ENCODE peak calls at places on chromosomes 16 and 17, in four cellular contexts. P is IMR-90, W is K562, K is GM12878. B is an unnamed sample.

GRCh38 chr17:298791-299450 is 53.7 kb downstream of the RPH3AL start:
- DNase-seq in P (no peak), W (no peak), K (no peak), B (no peak)

GRCh38 chr17:82098939-82099765 is 1.1 kb upstream of the FASN start:
- DNase-seq in P (no peak), W (peak; percentile 90), K (no peak), B (no peak)

GRCh38 chr16:12837756-12838155 is 34.1 kb upstream of the CPPED1 start:
- DNase-seq in P (no peak), W (no peak), K (no peak), B (no peak)

GRCh38 chr16:72927199-72928088 is 120.5 kb downstream of the ZFHX3 start:
- DNase-seq in P (peak; percentile 97), W (no peak), K (no peak), B (no peak)

GRCh38 chr16:14286381-14287230 is 215.5 kb downstream of the MRTFB start:
- DNase-seq in P (no peak), W (no peak), K (no peak), B (peak; percentile 74)

GRCh38 chr17:39928868-39929651 is 1.5 kb downstream of the LRRC3C start:
- DNase-seq in P (peak; percentile 96), W (no peak), K (no peak), B (no peak)

GRCh38 chr16:20704281-20704680 is 6.8 kb upstream of the ACSM1 start:
- DNase-seq in P (no peak), W (no peak), K (no peak), B (no peak)

GRCh38 chr17:43720311-43721060 is 38.1 kb downstream of the SOST start:
- DNase-seq in P (peak; percentile 43), W (peak; percentile 61), K (no peak), B (peak; percentile 81)

GRCh38 chr17:45021607-45022287 is 29.7 kb downstream of the DCAKD start:
- DNase-seq in P (peak; percentile 47), W (peak; percentile 89), K (no peak), B (peak; percentile 85)

GRCh38 chr16:87918866-87919680 is 17.3 kb downstream of the CA5A start:
- DNase-seq in P (no peak), W (no peak), K (no peak), B (no peak)

GRCh38 chr16:10616744-10617640 is 36.6 kb upstream of the EMP2 start:
- DNase-seq in P (peak; percentile 29), W (peak; percentile 21), K (no peak), B (peak; percentile 63)

GRCh38 chr16:54397190-54397835 is 110.7 kb upstream of the IRX3 start:
- DNase-seq in P (no peak), W (no peak), K (no peak), B (no peak)

GRCh38 chr16:89217388-89218191 is at the start of gene ZNF778:
- DNase-seq in P (peak; percentile 77), W (peak; percentile 88), K (peak; percentile 40), B (no peak)

GRCh38 chr17:38701504-38702165 is 3.4 kb upstream of the MLLT6 start:
- DNase-seq in P (peak; percentile 71), W (peak; percentile 50), K (peak; percentile 86), B (no peak)

GRCh38 chr17:7429722-7430121 is 1.1 kb downstream of the SPEM3 start:
- DNase-seq in P (no peak), W (no peak), K (no peak), B (no peak)

GRCh38 chr17:7426203-7426863 is 917 bp downstream of the SPEM2 start:
- DNase-seq in P (no peak), W (no peak), K (no peak), B (no peak)

GRCh38 chr17:7427549-7427948 is 1.1 kb upstream of the SPEM3 start:
- DNase-seq in P (no peak), W (no peak), K (no peak), B (no peak)

GRCh38 chr17:7426896-7427488 is 1.6 kb downstream of the SPEM2 start:
- DNase-seq in P (no peak), W (no peak), K (no peak), B (no peak)

DNA sequence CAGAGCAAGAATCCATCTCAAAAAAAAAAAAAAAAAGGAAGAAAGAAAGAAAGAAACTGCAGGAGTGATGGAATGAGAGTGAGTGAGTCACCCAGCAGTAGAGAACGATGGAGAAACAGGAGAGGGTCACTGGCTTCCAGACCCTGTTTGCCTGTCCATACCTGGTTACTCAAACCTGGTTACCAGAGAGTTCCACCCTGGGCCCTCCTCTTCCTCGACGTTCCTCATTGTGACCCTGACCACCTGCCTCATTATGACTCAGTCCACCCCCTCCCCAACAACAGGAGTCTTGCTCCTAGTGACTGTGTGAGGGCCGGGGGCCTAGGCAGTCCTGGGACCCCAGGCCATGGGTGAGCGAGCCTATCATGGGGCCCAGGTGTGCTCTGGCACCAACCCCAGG is at the start of gene SPEM3:
- DNase-seq in P (no peak), W (no peak), K (no peak), B (no peak)
- TF ChIP-seq CTCF in P (no peak), W (no peak), K (no peak), B (no peak)

GRCh38 chr17:70324031-70324430 is 154.7 kb downstream of the KCNJ2 start:
- DNase-seq in P (no peak), W (no peak), K (no peak), B (no peak)

GRCh38 chr17:70327279-70327678 is 157.9 kb downstream of the KCNJ2 start:
- DNase-seq in P (no peak), W (no peak), K (no peak), B (no peak)

GRCh38 chr17:70329751-70330150 is 160.4 kb downstream of the KCNJ2 start:
- DNase-seq in P (no peak), W (no peak), K (no peak), B (no peak)

GRCh38 chr17:70323269-70323668 is 153.9 kb downstream of the KCNJ2 start:
- DNase-seq in P (no peak), W (no peak), K (no peak), B (no peak)

GRCh38 chr17:70327723-70328122 is 158.4 kb downstream of the KCNJ2 start:
- DNase-seq in P (no peak), W (no peak), K (no peak), B (no peak)
- TF ChIP-seq CHD1 in P (no peak), W (no peak), K (no peak), B (no peak)

GRCh38 chr17:60163108-60163784 is 13.5 kb downstream of the CA4 start:
- DNase-seq in P (no peak), W (peak; percentile 31), K (no peak), B (peak; percentile 59)

GRCh38 chr17:60164697-60165096 is 14.9 kb downstream of the CA4 start:
- DNase-seq in P (no peak), W (peak; percentile 4), K (no peak), B (no peak)

GRCh38 chr17:60164164-60164563 is 14.4 kb downstream of the CA4 start:
- DNase-seq in P (no peak), W (no peak), K (no peak), B (no peak)

GRCh38 chr17:60165976-60166375 is 16.2 kb downstream of the CA4 start:
- DNase-seq in P (no peak), W (peak; percentile 12), K (no peak), B (no peak)

DNA sequence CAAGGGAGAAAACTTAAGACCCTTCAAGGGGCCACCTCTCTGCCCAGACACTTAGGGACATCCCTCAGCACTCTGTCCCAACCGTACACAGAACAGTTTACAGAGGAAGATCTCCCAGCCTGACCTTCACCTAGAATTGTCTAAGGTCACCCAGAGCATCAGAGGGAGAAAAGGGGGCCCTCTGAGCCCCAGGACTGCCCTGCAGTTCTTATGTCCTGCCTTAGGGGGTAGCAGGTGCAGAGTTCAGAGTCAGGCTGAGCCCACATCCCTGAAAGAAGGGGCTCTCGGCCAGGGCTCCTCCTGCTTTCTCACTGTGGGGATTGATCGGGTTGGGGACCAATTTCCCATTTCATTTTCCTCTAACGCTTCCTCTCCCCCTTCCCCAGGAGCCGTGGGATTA is 15.4 kb downstream of the CA4 start:
- DNase-seq in P (no peak), W (peak; percentile 26), K (no peak), B (no peak)
- TF ChIP-seq CTCF in P (no peak), W (no peak), K (no peak), B (peak; percentile 32)

GRCh38 chr16:7183768-7184167 is 148.9 kb upstream of the RBFOX1 start:
- DNase-seq in P (no peak), W (no peak), K (no peak), B (no peak)

GRCh38 chr16:7182510-7183109 is 150.0 kb upstream of the RBFOX1 start:
- DNase-seq in P (no peak), W (peak; percentile 25), K (no peak), B (no peak)

DNA sequence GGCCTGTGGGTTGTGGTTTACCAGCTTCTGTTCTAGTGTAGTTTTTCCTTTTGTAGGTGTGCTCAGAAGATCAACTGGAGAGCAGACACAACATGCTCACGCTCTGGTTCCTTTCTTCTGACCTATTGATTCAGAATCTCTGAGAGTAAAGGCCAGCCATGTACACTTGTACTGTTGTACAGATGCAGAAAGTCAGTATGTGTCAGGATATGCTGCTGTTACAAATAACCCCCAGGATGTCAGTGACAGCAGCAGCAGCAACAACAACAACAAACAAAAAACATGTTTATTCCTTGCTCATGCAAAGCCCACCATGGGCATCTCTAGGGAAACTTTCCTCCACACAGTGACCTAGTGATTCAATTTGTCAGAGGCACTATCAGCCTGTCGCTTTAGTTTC is 154.8 kb upstream of the RBFOX1 start:
- DNase-seq in P (no peak), W (no peak), K (no peak), B (no peak)
- TF ChIP-seq CHD1 in P (no peak), W (no peak), K (no peak), B (no peak)

GRCh38 chr17:78428025-78428575 is 49.7 kb downstream of the PGS1 start:
- DNase-seq in P (no peak), W (no peak), K (no peak), B (no peak)
- TF ChIP-seq CTCF in P (no peak), W (no peak), K (no peak), B (no peak)

DNA sequence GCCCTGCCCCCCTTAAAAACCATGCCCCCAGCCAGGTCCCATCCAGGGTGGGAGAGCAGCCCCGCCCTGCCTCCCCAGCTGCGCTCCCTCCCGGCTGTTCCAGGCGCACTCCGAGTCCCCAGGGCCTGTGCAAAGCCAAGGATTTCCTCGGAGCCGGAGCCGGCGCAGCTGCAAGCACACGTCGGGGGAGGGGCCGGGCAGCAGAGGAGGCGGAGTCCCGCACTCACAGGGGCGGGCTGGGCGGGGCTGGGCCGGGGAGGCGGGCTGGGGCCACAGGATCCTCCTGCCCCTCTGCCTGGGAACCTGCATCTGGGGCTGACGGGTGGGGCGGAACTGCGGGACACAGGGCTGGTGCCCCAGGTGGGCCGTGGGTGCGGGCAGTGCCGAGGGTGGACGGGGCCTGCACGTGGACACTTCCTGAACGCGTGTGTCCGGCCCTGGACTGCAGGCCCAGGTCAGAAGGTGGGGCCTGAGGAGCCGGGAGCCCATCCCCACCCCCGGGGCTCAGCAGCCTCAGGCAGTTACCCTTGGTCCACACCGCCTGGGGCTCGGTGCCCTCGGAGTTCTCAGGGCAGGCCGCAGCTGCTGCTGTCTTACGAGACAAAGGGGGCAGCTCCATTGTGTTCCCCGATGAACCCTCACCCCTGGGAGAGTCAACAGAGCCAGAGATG is 24.0 kb upstream of the SSTR5 start:
- DNase-seq in P (peak; percentile 16), W (peak; percentile 89), K (no peak), B (peak; percentile 81)
- TF ChIP-seq CHD1 in P (no peak), W (no peak), K (no peak), B (no peak)

GRCh38 chr17:3907483-3908216 is 8.6 kb downstream of the P2RX1 start:
- DNase-seq in P (no peak), W (peak; percentile 19), K (no peak), B (no peak)
- TF ChIP-seq CTCF in P (peak; percentile 23), W (peak; percentile 59), K (peak; percentile 47), B (peak; percentile 69)